ENCODE peak calls at places on chromosome 10, in seven cellular contexts. D is GM10248, W is NCI-H1436, P is endothelial cell, H is AG04449, Z is NCI-H1417, M is HuH-7. E is an unnamed sample.

GRCh38 chr10:111023060-111023459 is 53.8 kb upstream of the ADRA2A start:
- DNase-seq in Z (no peak), P (no peak), H (no peak), D (no peak), W (no peak), M (no peak), E (no peak)

GRCh38 chr10:70684374-70684773 is 12.1 kb downstream of the ADAMTS14 start:
- DNase-seq in P (no peak), W (no peak), D (no peak), M (no peak), H (no peak), Z (no peak), E (no peak)

GRCh38 chr10:124011464-124011863 is 81.9 kb downstream of the CHST15 start:
- DNase-seq in P (no peak), H (no peak), D (no peak), Z (no peak), W (no peak), M (no peak), E (no peak)

GRCh38 chr10:97017474-97017903 is 168.3 kb downstream of the SLIT1 start:
- DNase-seq in H (no peak), M (no peak), Z (no peak), D (no peak), P (no peak), W (no peak), E (no peak)

GRCh38 chr10:8246548-8246947 is 192.1 kb downstream of the GATA3 start:
- DNase-seq in W (no peak), M (no peak), D (no peak), H (no peak), Z (no peak), P (no peak), E (no peak)

GRCh38 chr10:48494073-48494472 is 110.8 kb downstream of the ARHGAP22 start:
- DNase-seq in Z (no peak), H (no peak), W (no peak), P (no peak), M (no peak), D (no peak), E (no peak)

GRCh38 chr10:111440501-111440900 is 363.7 kb downstream of the ADRA2A start:
- DNase-seq in M (no peak), W (peak; percentile 47), P (no peak), D (no peak), H (no peak), Z (no peak), E (no peak)

GRCh38 chr10:31645786-31646185 is 282.8 kb downstream of the ARHGAP12 start:
- DNase-seq in Z (no peak), H (no peak), D (no peak), M (no peak), P (no peak), W (no peak), E (no peak)

GRCh38 chr10:58898854-58899573 is 277.4 kb upstream of the PHYHIPL start:
- DNase-seq in D (no peak), P (no peak), M (no peak), H (no peak), Z (peak; percentile 8), W (peak; percentile 31), E (no peak)

GRCh38 chr10:625751-626711 is 63.4 kb downstream of the DIP2C start:
- DNase-seq in P (no peak), Z (peak; percentile 48), W (no peak), M (no peak), H (no peak), D (no peak), E (no peak)

GRCh38 chr10:133158756-133159610 is 1.0 kb upstream of the KNDC1 start:
- DNase-seq in Z (peak; percentile 59), H (no peak), P (no peak), D (no peak), W (no peak), M (no peak), E (no peak)

GRCh38 chr10:17649836-17650235 is 5.9 kb downstream of the STAM start:
- DNase-seq in M (no peak), P (no peak), Z (no peak), W (no peak), H (no peak), D (no peak), E (no peak)

GRCh38 chr10:34922138-34922537 is 107.0 kb upstream of the PARD3 start:
- DNase-seq in P (no peak), Z (no peak), H (no peak), D (no peak), W (no peak), M (no peak), E (no peak)

GRCh38 chr10:12067336-12067735 is 1.4 kb upstream of the DHTKD1 start:
- DNase-seq in M (no peak), H (peak; percentile 54), P (no peak), D (no peak), Z (no peak), W (no peak), E (no peak)

GRCh38 chr10:96061232-96061631 is 17.8 kb downstream of the CCNJ start:
- DNase-seq in M (no peak), H (no peak), W (no peak), D (no peak), P (no peak), Z (no peak), E (no peak)

GRCh38 chr10:60627778-60628773 is 150.2 kb upstream of the CDK1 start:
- DNase-seq in D (no peak), M (no peak), P (no peak), W (no peak), H (no peak), Z (no peak), E (no peak)

GRCh38 chr10:93006435-93007039 is 54.1 kb upstream of the CYP26C1 start:
- DNase-seq in D (peak; percentile 14), Z (peak; percentile 57), W (no peak), H (no peak), M (peak; percentile 26), P (no peak), E (peak; percentile 0)

GRCh38 chr10:84258034-84258695 is 13.3 kb downstream of the RGR start:
- DNase-seq in M (no peak), W (no peak), P (no peak), H (no peak), D (no peak), Z (no peak), E (no peak)

GRCh38 chr10:69332278-69333010 is 54.1 kb downstream of the HK1 start:
- DNase-seq in W (no peak), Z (peak; percentile 6), M (no peak), H (no peak), P (no peak), D (no peak), E (no peak)

GRCh38 chr10:49610015-49610734 is at the start of gene SLC18A3:
- DNase-seq in D (no peak), Z (peak; percentile 69), H (no peak), M (peak; percentile 26), P (no peak), W (no peak), E (peak; percentile 25)

GRCh38 chr10:123967626-123968243 is 76.1 kb upstream of the CPXM2 start:
- DNase-seq in D (peak; percentile 87), P (peak; percentile 93), Z (peak; percentile 65), H (no peak), W (peak; percentile 69), M (peak; percentile 88), E (peak; percentile 35)

GRCh38 chr10:30639946-30640786 is 10.6 kb upstream of the LYZL2 start:
- DNase-seq in Z (peak; percentile 61), W (peak; percentile 41), D (peak; percentile 53), M (peak; percentile 41), P (no peak), H (no peak), E (peak; percentile 3)

GRCh38 chr10:89426230-89426868 is 12.0 kb downstream of the IFIT5 start:
- DNase-seq in D (peak; percentile 44), P (peak; percentile 12), M (peak; percentile 37), H (no peak), W (peak; percentile 25), Z (peak; percentile 62), E (no peak)

E was measured in NCI-H526 treated with DMSO at 0.1 percent for 48 hours.